ENCODE peak calls at places on chromosomes 2 and 18, in five cellular contexts. One of them, this sample, is unnamed.

GRCh38 chr2:3427272-3427671 is 47.8 kb downstream of the TRAPPC12 start:
- DNase-seq in A549: no peak
- DNase-seq in spleen: no peak
- DNase-seq in HCT116: no peak
- DNase-seq in ovary: no peak
- DNase-seq in this sample: no peak

GRCh38 chr18:25349926-25350560 is 1.9 kb downstream of the ZNF521 start:
- DNase-seq in A549: no peak
- DNase-seq in spleen: peak; percentile 75
- DNase-seq in HCT116: no peak
- DNase-seq in ovary: peak; percentile 55
- DNase-seq in this sample: peak; percentile 40

GRCh38 chr18:24868331-24868730 is 407.9 kb downstream of the HRH4 start:
- DNase-seq in A549: no peak
- DNase-seq in spleen: no peak
- DNase-seq in HCT116: no peak
- DNase-seq in ovary: no peak
- DNase-seq in this sample: no peak

GRCh38 chr2:86650188-86650587 is 26.5 kb upstream of the RNF103 start:
- DNase-seq in A549: no peak
- DNase-seq in spleen: no peak
- DNase-seq in HCT116: no peak
- DNase-seq in ovary: no peak
- DNase-seq in this sample: no peak

GRCh38 chr2:186429095-186429494 is 57.0 kb upstream of the ZC3H15 start:
- DNase-seq in A549: no peak
- DNase-seq in spleen: no peak
- DNase-seq in HCT116: no peak
- DNase-seq in ovary: no peak
- DNase-seq in this sample: no peak

GRCh38 chr2:235541838-235542549 is 48.2 kb downstream of the AGAP1 start:
- DNase-seq in A549: no peak
- DNase-seq in spleen: peak; percentile 47
- DNase-seq in HCT116: no peak
- DNase-seq in ovary: no peak
- DNase-seq in this sample: no peak

GRCh38 chr18:41745166-41746049 is 209.6 kb upstream of the PIK3C3 start:
- DNase-seq in A549: peak; percentile 4
- DNase-seq in spleen: no peak
- DNase-seq in HCT116: no peak
- DNase-seq in ovary: no peak
- DNase-seq in this sample: no peak

GRCh38 chr18:9952633-9953416 is 39.0 kb downstream of the VAPA start:
- DNase-seq in A549: no peak
- DNase-seq in spleen: no peak
- DNase-seq in HCT116: no peak
- DNase-seq in ovary: no peak
- DNase-seq in this sample: no peak

GRCh38 chr18:22515250-22515649 is 97.5 kb upstream of the CTAGE1 start:
- DNase-seq in A549: no peak
- DNase-seq in spleen: no peak
- DNase-seq in HCT116: no peak
- DNase-seq in ovary: no peak
- DNase-seq in this sample: no peak

GRCh38 chr18:41391616-41392610 is 563.1 kb upstream of the PIK3C3 start:
- DNase-seq in A549: peak; percentile 1
- DNase-seq in spleen: no peak
- DNase-seq in HCT116: no peak
- DNase-seq in ovary: no peak
- DNase-seq in this sample: no peak

GRCh38 chr2:161136696-161137324 is 23.4 kb upstream of the TANK start:
- DNase-seq in A549: no peak
- DNase-seq in spleen: no peak
- DNase-seq in HCT116: peak; percentile 44
- DNase-seq in ovary: no peak
- DNase-seq in this sample: no peak

GRCh38 chr18:38611036-38611964 is 1045.7 kb upstream of the CELF4 start:
- DNase-seq in A549: no peak
- DNase-seq in spleen: no peak
- DNase-seq in HCT116: no peak
- DNase-seq in ovary: no peak
- DNase-seq in this sample: no peak

GRCh38 chr2:229714736-229715541 is 584 bp upstream of the DNER start:
- DNase-seq in A549: peak; percentile 48
- DNase-seq in spleen: peak; percentile 78
- DNase-seq in HCT116: no peak
- DNase-seq in ovary: no peak
- DNase-seq in this sample: no peak

GRCh38 chr2:157825885-157826284 is 50.2 kb downstream of the ACVR1 start:
- DNase-seq in A549: no peak
- DNase-seq in spleen: no peak
- DNase-seq in HCT116: no peak
- DNase-seq in ovary: no peak
- DNase-seq in this sample: no peak

GRCh38 chr18:31672628-31673027 is 11.8 kb downstream of the B4GALT6 start:
- DNase-seq in A549: no peak
- DNase-seq in spleen: no peak
- DNase-seq in HCT116: no peak
- DNase-seq in ovary: no peak
- DNase-seq in this sample: no peak

GRCh38 chr2:98911376-98912154 is 24.5 kb downstream of the CRACDL start:
- DNase-seq in A549: no peak
- DNase-seq in spleen: peak; percentile 63
- DNase-seq in HCT116: no peak
- DNase-seq in ovary: no peak
- DNase-seq in this sample: no peak

GRCh38 chr2:104444392-104444791 is 409.5 kb upstream of the POU3F3 start:
- DNase-seq in A549: no peak
- DNase-seq in spleen: no peak
- DNase-seq in HCT116: no peak
- DNase-seq in ovary: no peak
- DNase-seq in this sample: no peak

GRCh38 chr2:101340141-101340541 is 31.6 kb upstream of the RNF149 start:
- DNase-seq in A549: no peak
- DNase-seq in spleen: no peak
- DNase-seq in HCT116: no peak
- DNase-seq in ovary: no peak
- DNase-seq in this sample: no peak

DNA sequence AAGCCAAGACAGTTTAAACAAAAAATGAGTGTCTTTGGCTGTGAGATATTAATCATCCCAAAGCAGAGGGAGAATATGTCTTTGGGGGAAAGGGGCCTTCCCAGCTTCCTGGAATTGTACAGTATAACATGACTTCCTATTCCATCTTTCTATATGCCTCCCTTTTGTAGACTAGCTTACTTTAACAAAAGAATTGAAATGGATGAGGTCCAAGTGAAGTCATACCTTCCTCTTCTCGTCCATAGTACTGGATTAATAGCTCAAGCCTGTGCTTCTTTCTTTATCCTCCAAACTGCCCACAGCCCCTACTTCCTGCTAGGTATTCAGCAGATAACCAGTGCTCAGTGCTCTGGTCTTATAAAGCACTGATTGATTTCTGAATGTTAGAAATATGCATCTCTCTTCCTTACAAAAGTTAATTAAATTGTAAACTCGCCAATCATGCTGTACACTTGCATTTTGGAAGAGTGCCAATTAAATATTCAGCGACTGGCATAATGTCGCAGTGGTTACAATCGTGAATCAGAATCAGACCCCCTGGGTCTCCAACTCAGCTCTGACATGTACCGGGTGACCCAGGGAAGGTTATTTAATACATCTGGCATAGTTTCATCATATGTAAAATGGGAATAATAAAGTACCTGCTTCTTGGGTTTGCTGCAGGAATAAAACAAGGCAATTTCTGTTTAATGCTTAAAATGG is 325.1 kb downstream of the RND3 start:
- DNase-seq in A549: no peak
- DNase-seq in spleen: no peak
- DNase-seq in HCT116: no peak
- DNase-seq in ovary: no peak
- DNase-seq in this sample: no peak
- H3K4me3 ChIP-seq in A549: no peak overlapping the region
- H3K4me3 ChIP-seq in spleen: no peak overlapping the region
- H3K4me3 ChIP-seq in HCT116: no peak overlapping the region
- H3K4me3 ChIP-seq in ovary: no peak overlapping the region
- H3K4me3 ChIP-seq in this sample: no peak overlapping the region

DNA sequence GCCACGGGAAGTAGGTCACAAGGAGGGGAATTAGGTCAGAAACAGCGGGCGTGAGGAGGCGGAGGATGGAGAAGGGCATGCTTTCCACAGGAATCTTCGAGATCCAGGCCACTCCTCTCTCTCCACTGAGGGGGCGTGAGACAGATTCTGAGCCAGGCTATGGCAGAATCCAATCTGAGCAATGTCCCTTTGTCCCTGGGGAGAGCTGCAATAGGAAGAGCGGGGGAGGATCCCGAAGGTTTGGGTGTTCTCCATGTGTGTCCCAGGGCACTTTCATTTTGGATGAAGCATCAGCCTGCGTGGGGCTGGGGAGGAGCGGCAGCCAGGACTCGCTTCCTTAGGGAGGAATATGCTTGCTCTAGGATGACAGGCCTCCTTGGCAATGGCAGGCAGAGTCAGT is 84.0 kb downstream of the LIPG start:
- DNase-seq in A549: no peak
- DNase-seq in spleen: peak; percentile 44
- DNase-seq in HCT116: no peak
- DNase-seq in ovary: peak; percentile 36
- DNase-seq in this sample: peak; percentile 52
- H3K27ac ChIP-seq in A549: no peak overlapping the region
- H3K27ac ChIP-seq in spleen: no peak overlapping the region
- H3K27ac ChIP-seq in HCT116: no peak overlapping the region
- H3K27ac ChIP-seq in ovary: no peak overlapping the region
- H3K27ac ChIP-seq in this sample: no peak overlapping the region

GRCh38 chr2:74524955-74525716 is 895 bp downstream of the DQX1 start:
- DNase-seq in A549: no peak
- DNase-seq in spleen: peak; percentile 69
- DNase-seq in HCT116: no peak
- DNase-seq in ovary: no peak
- DNase-seq in this sample: no peak

GRCh38 chr2:74527741-74528140 is 1.7 kb upstream of the DQX1 start:
- DNase-seq in A549: no peak
- DNase-seq in spleen: no peak
- DNase-seq in HCT116: no peak
- DNase-seq in ovary: no peak
- DNase-seq in this sample: no peak

GRCh38 chr2:74526649-74527230 is 709 bp upstream of the DQX1 start:
- DNase-seq in A549: no peak
- DNase-seq in spleen: no peak
- DNase-seq in HCT116: no peak
- DNase-seq in ovary: no peak
- DNase-seq in this sample: no peak

GRCh38 chr2:74524005-74524404 is 2.0 kb downstream of the DQX1 start:
- DNase-seq in A549: no peak
- DNase-seq in spleen: peak; percentile 55
- DNase-seq in HCT116: no peak
- DNase-seq in ovary: no peak
- DNase-seq in this sample: no peak

DNA sequence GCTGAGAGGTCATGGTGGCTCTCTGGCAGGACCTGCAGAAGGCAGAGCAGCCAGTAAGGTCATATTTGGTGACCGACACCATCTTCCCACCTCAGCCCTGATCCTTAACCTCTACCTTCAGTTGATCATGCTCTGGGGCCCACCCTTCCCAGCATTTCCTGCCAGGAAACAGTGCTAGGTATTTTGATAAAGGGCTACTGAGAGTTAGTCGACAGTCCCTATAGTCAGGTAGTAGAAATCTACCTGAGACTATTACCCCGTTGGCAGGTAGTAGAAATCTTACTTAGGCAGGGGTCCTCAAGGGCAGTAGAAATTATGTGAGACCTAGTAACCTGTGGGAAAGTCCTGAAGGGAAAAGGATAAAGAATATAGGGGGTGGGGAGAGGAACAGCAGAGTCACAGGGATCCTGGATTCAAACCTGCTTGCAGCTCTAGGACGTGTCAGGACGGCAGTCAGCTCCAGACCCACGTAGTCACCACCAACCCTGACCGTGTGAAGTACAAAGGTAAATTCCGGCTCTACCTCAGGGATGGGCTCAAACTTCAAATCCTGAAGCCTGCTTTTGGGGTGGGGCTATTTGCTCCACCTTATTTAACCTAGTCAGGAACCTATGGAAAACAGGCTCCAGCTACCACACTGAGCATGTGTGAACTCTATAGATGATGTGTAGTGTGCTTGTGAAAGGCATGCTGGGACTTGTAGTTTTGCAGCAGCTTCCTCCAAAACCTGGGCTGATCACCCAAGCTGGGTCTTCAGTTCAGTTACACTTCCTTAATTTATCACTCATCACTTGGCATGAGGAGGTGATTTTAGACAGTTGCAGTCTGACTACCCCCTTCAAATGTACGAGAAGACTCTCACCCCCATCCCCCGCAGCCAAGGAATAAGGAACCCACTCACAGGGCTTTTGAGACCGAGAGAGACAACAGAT is at the start of gene DQX1:
- DNase-seq in A549: no peak
- DNase-seq in spleen: peak; percentile 55
- DNase-seq in HCT116: no peak
- DNase-seq in ovary: no peak
- DNase-seq in this sample: no peak
- TF ChIP-seq POLR2A in A549: no peak
- TF ChIP-seq POLR2A in spleen: no peak
- TF ChIP-seq POLR2A in HCT116: no peak
- TF ChIP-seq POLR2A in ovary: no peak
- TF ChIP-seq POLR2A in this sample: no peak

GRCh38 chr2:142866426-142866825 is 11.0 kb upstream of the KYNU start:
- DNase-seq in A549: no peak
- DNase-seq in spleen: no peak
- DNase-seq in HCT116: no peak
- DNase-seq in ovary: no peak
- DNase-seq in this sample: no peak
- H3K4me3 ChIP-seq in A549: no peak overlapping the region
- H3K4me3 ChIP-seq in spleen: no peak overlapping the region
- H3K4me3 ChIP-seq in HCT116: no peak overlapping the region
- H3K4me3 ChIP-seq in ovary: no peak overlapping the region
- H3K4me3 ChIP-seq in this sample: no peak overlapping the region

GRCh38 chr18:2197945-2198344 is 373.4 kb downstream of the METTL4 start:
- DNase-seq in A549: no peak
- DNase-seq in spleen: no peak
- DNase-seq in HCT116: no peak
- DNase-seq in ovary: no peak
- DNase-seq in this sample: no peak

GRCh38 chr18:2199060-2199459 is 372.2 kb downstream of the METTL4 start:
- DNase-seq in A549: no peak
- DNase-seq in spleen: no peak
- DNase-seq in HCT116: no peak
- DNase-seq in ovary: no peak
- DNase-seq in this sample: no peak
- H3K27ac ChIP-seq in A549: no peak overlapping the region
- H3K27ac ChIP-seq in spleen: no peak overlapping the region
- H3K27ac ChIP-seq in HCT116: no peak overlapping the region
- H3K27ac ChIP-seq in ovary: no peak overlapping the region
- H3K27ac ChIP-seq in this sample: no peak overlapping the region

This sample was measured in uterus.